ENCODE peak calls at places on chromosome 20, in eight cellular contexts. One of them, this sample, is unnamed.

GRCh38 chr20:59004763-59005522 is 2.1 kb downstream of the CTSZ start:
- DNase-seq in lower lobe of right lung: peak; percentile 87
- DNase-seq in endothelial cell of umbilical vein: peak; percentile 63
- DNase-seq in H9: no peak
- DNase-seq in heart right ventricle: peak; percentile 58
- DNase-seq in GM23248: no peak
- DNase-seq in ovary: no peak
- DNase-seq in PC-9: no peak
- DNase-seq in this sample: peak; percentile 79

GRCh38 chr20:48750941-48751620 is 76.7 kb downstream of the PREX1 start:
- DNase-seq in lower lobe of right lung: peak; percentile 82
- DNase-seq in endothelial cell of umbilical vein: peak; percentile 84
- DNase-seq in H9: peak; percentile 94
- DNase-seq in heart right ventricle: peak; percentile 73
- DNase-seq in GM23248: no peak
- DNase-seq in ovary: no peak
- DNase-seq in PC-9: no peak
- DNase-seq in this sample: peak; percentile 87

GRCh38 chr20:62382306-62383198 is 4.4 kb upstream of the RPS21 start:
- DNase-seq in lower lobe of right lung: peak; percentile 83
- DNase-seq in endothelial cell of umbilical vein: peak; percentile 84
- DNase-seq in H9: peak; percentile 93
- DNase-seq in heart right ventricle: peak; percentile 75
- DNase-seq in GM23248: peak; percentile 76
- DNase-seq in ovary: peak; percentile 78
- DNase-seq in PC-9: peak; percentile 93
- DNase-seq in this sample: peak; percentile 73

GRCh38 chr20:43786885-43787284 is 60.1 kb upstream of the GTSF1L start:
- DNase-seq in lower lobe of right lung: no peak
- DNase-seq in endothelial cell of umbilical vein: no peak
- DNase-seq in H9: no peak
- DNase-seq in heart right ventricle: no peak
- DNase-seq in GM23248: no peak
- DNase-seq in ovary: no peak
- DNase-seq in PC-9: no peak
- DNase-seq in this sample: no peak

GRCh38 chr20:5991623-5992441 is 41.4 kb downstream of the MCM8 start:
- DNase-seq in lower lobe of right lung: no peak
- DNase-seq in endothelial cell of umbilical vein: peak; percentile 13
- DNase-seq in H9: no peak
- DNase-seq in heart right ventricle: no peak
- DNase-seq in GM23248: peak; percentile 67
- DNase-seq in ovary: no peak
- DNase-seq in PC-9: no peak
- DNase-seq in this sample: no peak

GRCh38 chr20:63553251-63553932 is 567 bp upstream of the FNDC11 start:
- DNase-seq in lower lobe of right lung: peak; percentile 87
- DNase-seq in endothelial cell of umbilical vein: peak; percentile 84
- DNase-seq in H9: peak; percentile 95
- DNase-seq in heart right ventricle: peak; percentile 85
- DNase-seq in GM23248: peak; percentile 88
- DNase-seq in ovary: peak; percentile 74
- DNase-seq in PC-9: peak; percentile 98
- DNase-seq in this sample: peak; percentile 84

GRCh38 chr20:44253528-44253927 is 6.4 kb downstream of the GDAP1L1 start:
- DNase-seq in lower lobe of right lung: no peak
- DNase-seq in endothelial cell of umbilical vein: no peak
- DNase-seq in H9: peak; percentile 41
- DNase-seq in heart right ventricle: no peak
- DNase-seq in GM23248: no peak
- DNase-seq in ovary: no peak
- DNase-seq in PC-9: peak; percentile 5
- DNase-seq in this sample: no peak

GRCh38 chr20:56909918-56910714 is 281.0 kb downstream of the TFAP2C start:
- DNase-seq in lower lobe of right lung: no peak
- DNase-seq in endothelial cell of umbilical vein: no peak
- DNase-seq in H9: no peak
- DNase-seq in heart right ventricle: no peak
- DNase-seq in GM23248: no peak
- DNase-seq in ovary: no peak
- DNase-seq in PC-9: no peak
- DNase-seq in this sample: no peak

GRCh38 chr20:62481441-62482135 is 5.8 kb upstream of the GATA5 start:
- DNase-seq in lower lobe of right lung: no peak
- DNase-seq in endothelial cell of umbilical vein: no peak
- DNase-seq in H9: no peak
- DNase-seq in heart right ventricle: no peak
- DNase-seq in GM23248: no peak
- DNase-seq in ovary: no peak
- DNase-seq in PC-9: no peak
- DNase-seq in this sample: no peak

GRCh38 chr20:31863296-31864085 is 6.8 kb downstream of the DUSP15 start:
- DNase-seq in lower lobe of right lung: no peak
- DNase-seq in endothelial cell of umbilical vein: no peak
- DNase-seq in H9: no peak
- DNase-seq in heart right ventricle: no peak
- DNase-seq in GM23248: no peak
- DNase-seq in ovary: no peak
- DNase-seq in PC-9: no peak
- DNase-seq in this sample: no peak

GRCh38 chr20:44085616-44086434 is 101.2 kb downstream of the JPH2 start:
- DNase-seq in lower lobe of right lung: no peak
- DNase-seq in endothelial cell of umbilical vein: no peak
- DNase-seq in H9: no peak
- DNase-seq in heart right ventricle: no peak
- DNase-seq in GM23248: no peak
- DNase-seq in ovary: no peak
- DNase-seq in PC-9: no peak
- DNase-seq in this sample: no peak

GRCh38 chr20:44354979-44355502 is 458 bp upstream of the HNF4A start:
- DNase-seq in lower lobe of right lung: no peak
- DNase-seq in endothelial cell of umbilical vein: no peak
- DNase-seq in H9: no peak
- DNase-seq in heart right ventricle: no peak
- DNase-seq in GM23248: no peak
- DNase-seq in ovary: no peak
- DNase-seq in PC-9: no peak
- DNase-seq in this sample: no peak

GRCh38 chr20:3190681-3191111 is 13.8 kb downstream of the DDRGK1 start:
- DNase-seq in lower lobe of right lung: peak; percentile 43
- DNase-seq in endothelial cell of umbilical vein: no peak
- DNase-seq in H9: peak; percentile 43
- DNase-seq in heart right ventricle: no peak
- DNase-seq in GM23248: no peak
- DNase-seq in ovary: no peak
- DNase-seq in PC-9: no peak
- DNase-seq in this sample: no peak

GRCh38 chr20:63174309-63175030 is 41.5 kb downstream of the YTHDF1 start:
- DNase-seq in lower lobe of right lung: no peak
- DNase-seq in endothelial cell of umbilical vein: no peak
- DNase-seq in H9: no peak
- DNase-seq in heart right ventricle: no peak
- DNase-seq in GM23248: no peak
- DNase-seq in ovary: no peak
- DNase-seq in PC-9: no peak
- DNase-seq in this sample: no peak

GRCh38 chr20:23988561-23988960 is at the start of gene GGTLC1:
- DNase-seq in lower lobe of right lung: peak; percentile 68
- DNase-seq in endothelial cell of umbilical vein: no peak
- DNase-seq in H9: no peak
- DNase-seq in heart right ventricle: no peak
- DNase-seq in GM23248: no peak
- DNase-seq in ovary: no peak
- DNase-seq in PC-9: no peak
- DNase-seq in this sample: no peak

DNA sequence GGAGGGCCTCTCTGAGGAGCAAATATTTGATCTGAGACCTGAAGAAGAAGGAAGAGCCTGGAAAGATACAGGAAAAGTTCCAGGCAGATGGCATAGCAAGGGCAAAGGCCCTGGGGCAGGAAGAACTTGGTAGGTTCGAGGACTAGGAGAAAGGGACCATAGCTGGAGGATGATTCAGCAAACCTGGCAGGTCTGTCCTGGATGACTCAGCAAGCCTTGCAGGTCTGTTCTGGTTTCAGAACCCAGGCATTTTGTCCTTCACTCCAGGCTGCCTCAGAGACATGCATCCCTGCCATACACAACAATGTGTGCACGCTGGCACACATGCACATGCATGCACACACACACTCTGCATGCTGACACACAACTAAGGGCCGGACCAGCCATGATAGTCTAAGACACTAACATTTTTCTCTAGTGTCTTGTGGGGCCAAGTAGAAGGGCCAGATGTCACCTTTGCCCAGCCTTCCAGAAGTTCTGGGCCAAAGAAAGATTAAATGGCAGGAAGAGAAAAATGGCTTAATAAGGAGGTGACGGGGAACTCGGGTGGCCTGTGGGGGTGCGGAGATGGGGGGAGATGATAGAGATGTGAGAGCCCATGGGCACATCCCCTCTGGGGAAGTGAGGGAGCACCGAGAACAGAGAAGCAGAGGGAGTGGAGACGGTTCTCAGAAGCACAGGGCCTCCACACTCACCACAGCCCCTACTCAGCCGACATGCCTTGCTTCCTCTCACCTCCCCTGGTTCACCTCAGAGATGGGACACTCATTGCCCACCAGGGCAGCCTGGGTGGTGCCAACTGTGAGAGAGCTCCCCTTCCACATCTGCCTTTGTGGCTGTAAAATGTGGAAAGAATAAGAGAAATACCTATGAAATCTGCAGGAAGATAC is 15.4 kb upstream of the TRIB3 start:
- DNase-seq in lower lobe of right lung: no peak
- DNase-seq in endothelial cell of umbilical vein: no peak
- DNase-seq in H9: no peak
- DNase-seq in heart right ventricle: no peak
- DNase-seq in GM23248: peak; percentile 57
- DNase-seq in ovary: no peak
- DNase-seq in PC-9: peak; percentile 53
- DNase-seq in this sample: peak; percentile 27
- H3K27ac ChIP-seq in lower lobe of right lung: no peak overlapping the region
- H3K27ac ChIP-seq in endothelial cell of umbilical vein: no peak overlapping the region
- H3K27ac ChIP-seq in H9: no peak overlapping the region
- H3K27ac ChIP-seq in heart right ventricle: no peak overlapping the region
- H3K27ac ChIP-seq in GM23248: no peak overlapping the region
- H3K27ac ChIP-seq in ovary: no peak overlapping the region
- H3K27ac ChIP-seq in PC-9: peak overlapping the region; percentile 96
- H3K27ac ChIP-seq in this sample: no peak overlapping the region

GRCh38 chr20:53942973-53943372 is 127.4 kb downstream of the BCAS1 start:
- DNase-seq in lower lobe of right lung: no peak
- DNase-seq in endothelial cell of umbilical vein: no peak
- DNase-seq in H9: no peak
- DNase-seq in heart right ventricle: no peak
- DNase-seq in GM23248: no peak
- DNase-seq in ovary: no peak
- DNase-seq in PC-9: no peak
- DNase-seq in this sample: no peak

GRCh38 chr20:53944796-53945195 is 125.6 kb downstream of the BCAS1 start:
- DNase-seq in lower lobe of right lung: no peak
- DNase-seq in endothelial cell of umbilical vein: no peak
- DNase-seq in H9: no peak
- DNase-seq in heart right ventricle: no peak
- DNase-seq in GM23248: no peak
- DNase-seq in ovary: no peak
- DNase-seq in PC-9: no peak
- DNase-seq in this sample: no peak

GRCh38 chr20:53942121-53942816 is 128.1 kb downstream of the BCAS1 start:
- DNase-seq in lower lobe of right lung: no peak
- DNase-seq in endothelial cell of umbilical vein: peak; percentile 28
- DNase-seq in H9: peak; percentile 83
- DNase-seq in heart right ventricle: no peak
- DNase-seq in GM23248: no peak
- DNase-seq in ovary: no peak
- DNase-seq in PC-9: no peak
- DNase-seq in this sample: no peak

GRCh38 chr20:53945478-53945877 is 124.9 kb downstream of the BCAS1 start:
- DNase-seq in lower lobe of right lung: no peak
- DNase-seq in endothelial cell of umbilical vein: no peak
- DNase-seq in H9: no peak
- DNase-seq in heart right ventricle: no peak
- DNase-seq in GM23248: no peak
- DNase-seq in ovary: no peak
- DNase-seq in PC-9: no peak
- DNase-seq in this sample: no peak

GRCh38 chr20:53943522-53944291 is 126.7 kb downstream of the BCAS1 start:
- DNase-seq in lower lobe of right lung: no peak
- DNase-seq in endothelial cell of umbilical vein: peak; percentile 64
- DNase-seq in H9: no peak
- DNase-seq in heart right ventricle: peak; percentile 28
- DNase-seq in GM23248: peak; percentile 66
- DNase-seq in ovary: peak; percentile 44
- DNase-seq in PC-9: peak; percentile 17
- DNase-seq in this sample: no peak
- H3K27ac ChIP-seq in lower lobe of right lung: no peak overlapping the region
- H3K27ac ChIP-seq in endothelial cell of umbilical vein: no peak overlapping the region
- H3K27ac ChIP-seq in H9: no peak overlapping the region
- H3K27ac ChIP-seq in heart right ventricle: no peak overlapping the region
- H3K27ac ChIP-seq in GM23248: no peak overlapping the region
- H3K27ac ChIP-seq in ovary: no peak overlapping the region
- H3K27ac ChIP-seq in PC-9: no peak overlapping the region
- H3K27ac ChIP-seq in this sample: no peak overlapping the region

DNA sequence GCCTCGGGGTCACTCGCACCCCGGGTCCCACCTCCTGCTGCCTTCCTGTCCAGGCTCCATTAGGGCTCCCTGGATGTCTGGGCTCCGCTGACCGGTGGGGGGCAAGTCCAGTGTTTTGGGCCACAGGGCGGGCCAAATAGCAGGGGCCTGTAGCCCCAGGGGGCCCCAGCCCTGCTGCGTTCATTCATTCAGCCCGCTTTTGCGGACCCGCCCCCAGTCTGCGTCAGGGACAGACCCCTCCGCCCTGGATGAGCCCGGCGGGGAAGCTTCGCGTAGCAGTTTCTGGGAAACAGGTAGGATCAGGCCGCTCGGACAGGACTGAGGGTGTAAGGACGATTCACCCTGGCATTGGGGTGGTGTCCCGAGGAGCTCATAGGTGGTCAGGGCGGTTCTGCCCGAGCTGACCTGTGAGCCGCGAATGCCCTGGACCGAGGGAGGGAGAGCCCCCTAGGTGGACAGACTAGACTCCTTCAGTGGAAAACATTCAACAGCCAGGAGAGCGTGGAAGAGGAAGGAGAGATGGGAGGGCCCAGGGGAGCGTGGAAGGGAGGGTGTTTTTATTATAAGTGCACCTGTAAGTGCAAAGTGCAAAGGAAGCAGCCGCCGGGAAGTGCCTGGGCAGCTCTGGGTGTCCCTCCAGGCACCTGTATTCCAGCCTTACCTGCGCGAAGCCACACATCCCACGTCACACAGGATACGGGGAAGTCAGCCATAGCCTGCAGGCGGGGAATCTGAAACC is 619 bp downstream of the ENTPD6 start:
- DNase-seq in lower lobe of right lung: peak; percentile 70
- DNase-seq in endothelial cell of umbilical vein: no peak
- DNase-seq in H9: peak; percentile 52
- DNase-seq in heart right ventricle: no peak
- DNase-seq in GM23248: no peak
- DNase-seq in ovary: no peak
- DNase-seq in PC-9: peak; percentile 58
- DNase-seq in this sample: peak; percentile 84
- H3K27ac ChIP-seq in lower lobe of right lung: peak overlapping the region; percentile 92
- H3K27ac ChIP-seq in endothelial cell of umbilical vein: peak overlapping the region; percentile 19
- H3K27ac ChIP-seq in H9: no peak overlapping the region
- H3K27ac ChIP-seq in heart right ventricle: peak overlapping the region; percentile 95
- H3K27ac ChIP-seq in GM23248: peak overlapping the region; percentile 22
- H3K27ac ChIP-seq in ovary: peak overlapping the region; percentile 75
- H3K27ac ChIP-seq in PC-9: peak overlapping the region; percentile 54
- H3K27ac ChIP-seq in this sample: no peak overlapping the region

GRCh38 chr20:7859371-7859802 is 80.9 kb downstream of the HAO1 start:
- DNase-seq in lower lobe of right lung: no peak
- DNase-seq in endothelial cell of umbilical vein: peak; percentile 81
- DNase-seq in H9: no peak
- DNase-seq in heart right ventricle: peak; percentile 46
- DNase-seq in GM23248: peak; percentile 79
- DNase-seq in ovary: no peak
- DNase-seq in PC-9: no peak
- DNase-seq in this sample: no peak
- H3K27ac ChIP-seq in lower lobe of right lung: no peak overlapping the region
- H3K27ac ChIP-seq in endothelial cell of umbilical vein: peak overlapping the region; percentile 45
- H3K27ac ChIP-seq in H9: no peak overlapping the region
- H3K27ac ChIP-seq in heart right ventricle: no peak overlapping the region
- H3K27ac ChIP-seq in GM23248: no peak overlapping the region
- H3K27ac ChIP-seq in ovary: no peak overlapping the region
- H3K27ac ChIP-seq in PC-9: no peak overlapping the region
- H3K27ac ChIP-seq in this sample: no peak overlapping the region